ENCODE peak calls at places on chromosomes 1 and 21, in seven cellular contexts. T is GM20000, F is foreskin fibroblast, Q is BJ, P is pancreas, H is AG10803, C is AG04450. R is an unnamed sample.

GRCh38 chr1:92989253-92989652 is 28.0 kb upstream of the DIPK1A start:
- DNase-seq in T (no peak), F (no peak), Q (no peak), P (no peak), H (no peak), C (no peak), R (no peak)

GRCh38 chr1:57131701-57132394 is 166.0 kb upstream of the C8B start:
- DNase-seq in T (no peak), F (peak; percentile 3), Q (no peak), P (no peak), H (peak; percentile 74), C (no peak), R (no peak)

GRCh38 chr1:64864018-64864945 is 102.1 kb downstream of the JAK1 start:
- DNase-seq in T (peak; percentile 82), F (no peak), Q (no peak), P (no peak), H (no peak), C (no peak), R (peak; percentile 84)

GRCh38 chr1:63622847-63623566 is 29.8 kb downstream of the PGM1 start:
- DNase-seq in T (no peak), F (no peak), Q (no peak), P (no peak), H (no peak), C (no peak), R (no peak)

GRCh38 chr1:185719021-185719420 is 15.2 kb upstream of the HMCN1 start:
- DNase-seq in T (no peak), F (peak; percentile 96), Q (peak; percentile 86), P (no peak), H (peak; percentile 97), C (peak; percentile 36), R (no peak)

GRCh38 chr1:16178596-16179497 is 23.0 kb upstream of the EPHA2 start:
- DNase-seq in T (no peak), F (no peak), Q (no peak), P (no peak), H (no peak), C (no peak), R (no peak)

GRCh38 chr1:89630046-89630445 is 2.9 kb upstream of the LRRC8C start:
- DNase-seq in T (no peak), F (no peak), Q (no peak), P (no peak), H (no peak), C (no peak), R (no peak)

GRCh38 chr1:81695741-81696140 is 105.0 kb upstream of the ADGRL2 start:
- DNase-seq in T (no peak), F (peak; percentile 83), Q (no peak), P (no peak), H (peak; percentile 90), C (no peak), R (no peak)

GRCh38 chr1:25524568-25525359 is 18.6 kb upstream of the LDLRAP1 start:
- DNase-seq in T (no peak), F (no peak), Q (no peak), P (no peak), H (no peak), C (no peak), R (no peak)

GRCh38 chr21:34857874-34858273 is 189.1 kb downstream of the CLIC6 start:
- DNase-seq in T (no peak), F (no peak), Q (no peak), P (no peak), H (no peak), C (no peak), R (no peak)
- TF ChIP-seq CTCF in T (no peak), F (peak; percentile 24), Q (peak; percentile 43), P (no peak), H (peak; percentile 32), C (peak; percentile 39), R (no peak)

GRCh38 chr1:102595106-102595505 is 513.2 kb downstream of the COL11A1 start:
- DNase-seq in T (no peak), F (no peak), Q (no peak), P (no peak), H (no peak), C (no peak), R (no peak)
- TF ChIP-seq CTCF in T (no peak), F (no peak), Q (no peak), P (no peak), H (no peak), C (no peak), R (no peak)

DNA sequence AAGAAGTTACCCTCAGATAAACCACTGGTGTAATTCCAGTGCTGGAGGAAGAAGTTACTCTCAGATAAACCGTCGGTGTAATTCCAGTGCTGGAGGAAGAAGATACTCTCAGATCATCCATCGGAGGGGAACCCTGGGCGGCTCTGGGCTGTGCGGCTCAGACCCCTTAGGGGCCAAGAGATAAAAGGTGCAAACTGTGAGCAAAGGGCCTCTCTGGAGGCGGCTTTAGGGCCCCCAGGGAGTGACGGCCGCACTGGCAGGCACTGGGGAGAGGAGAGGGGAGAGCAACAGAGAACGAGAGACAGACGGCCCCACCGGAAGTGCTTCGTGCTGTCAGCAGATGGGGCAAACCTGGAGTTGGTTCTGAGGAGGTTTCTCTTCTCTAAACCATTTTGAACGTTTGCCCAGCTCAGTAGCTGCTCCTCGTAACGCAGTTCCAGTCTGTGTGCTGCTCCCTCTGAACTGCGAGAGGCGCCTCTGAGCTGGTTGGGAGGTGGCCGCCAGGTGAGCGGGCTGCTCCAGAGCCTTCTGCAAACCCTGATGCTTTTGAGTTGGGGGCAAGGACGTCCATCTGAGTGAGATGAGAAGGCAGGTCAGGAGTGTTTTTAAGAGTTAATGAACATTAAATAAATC is 62.6 kb upstream of the COL6A1 start:
- DNase-seq in T (no peak), F (no peak), Q (no peak), P (no peak), H (no peak), C (no peak), R (no peak)
- TF ChIP-seq CTCF in T (no peak), F (no peak), Q (no peak), P (no peak), H (no peak), C (no peak), R (no peak)

DNA sequence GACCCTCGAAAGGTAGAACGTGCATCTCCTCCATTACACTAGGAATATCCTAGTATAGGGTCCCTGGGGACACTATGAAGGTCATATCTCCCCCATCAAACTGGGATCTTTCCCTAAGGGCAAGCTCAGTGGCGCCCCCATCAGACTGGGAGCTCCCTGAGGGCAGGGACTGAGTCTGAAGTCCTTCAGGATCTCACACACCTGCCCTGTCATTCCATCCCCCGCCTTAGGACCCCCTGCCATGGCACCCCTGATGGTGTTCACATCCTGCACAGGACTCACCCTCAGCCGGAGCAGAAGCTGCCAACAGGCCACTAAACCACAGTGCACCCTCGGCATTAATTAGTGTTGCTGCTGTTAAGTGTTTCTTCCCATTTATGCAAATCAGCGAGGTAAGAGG is 50.4 kb downstream of the IGSF21 start:
- DNase-seq in T (no peak), F (no peak), Q (no peak), P (no peak), H (no peak), C (no peak), R (no peak)
- TF ChIP-seq CTCF in T (no peak), F (no peak), Q (no peak), P (no peak), H (no peak), C (no peak), R (no peak)

GRCh38 chr1:170967042-170967910 is 31.9 kb downstream of the MROH9 start:
- DNase-seq in T (peak; percentile 7), F (peak; percentile 76), Q (peak; percentile 19), P (no peak), H (peak; percentile 54), C (peak; percentile 23), R (peak; percentile 23)
- TF ChIP-seq CTCF in T (no peak), F (peak; percentile 50), Q (peak; percentile 72), P (peak; percentile 44), H (peak; percentile 82), C (peak; percentile 72), R (peak; percentile 38)

GRCh38 chr21:24727803-24728425 is 879.4 kb downstream of the MRPL39 start:
- DNase-seq in T (no peak), F (no peak), Q (no peak), P (no peak), H (no peak), C (peak; percentile 23), R (no peak)
- TF ChIP-seq CTCF in T (no peak), F (no peak), Q (no peak), P (no peak), H (no peak), C (peak; percentile 18), R (no peak)

DNA sequence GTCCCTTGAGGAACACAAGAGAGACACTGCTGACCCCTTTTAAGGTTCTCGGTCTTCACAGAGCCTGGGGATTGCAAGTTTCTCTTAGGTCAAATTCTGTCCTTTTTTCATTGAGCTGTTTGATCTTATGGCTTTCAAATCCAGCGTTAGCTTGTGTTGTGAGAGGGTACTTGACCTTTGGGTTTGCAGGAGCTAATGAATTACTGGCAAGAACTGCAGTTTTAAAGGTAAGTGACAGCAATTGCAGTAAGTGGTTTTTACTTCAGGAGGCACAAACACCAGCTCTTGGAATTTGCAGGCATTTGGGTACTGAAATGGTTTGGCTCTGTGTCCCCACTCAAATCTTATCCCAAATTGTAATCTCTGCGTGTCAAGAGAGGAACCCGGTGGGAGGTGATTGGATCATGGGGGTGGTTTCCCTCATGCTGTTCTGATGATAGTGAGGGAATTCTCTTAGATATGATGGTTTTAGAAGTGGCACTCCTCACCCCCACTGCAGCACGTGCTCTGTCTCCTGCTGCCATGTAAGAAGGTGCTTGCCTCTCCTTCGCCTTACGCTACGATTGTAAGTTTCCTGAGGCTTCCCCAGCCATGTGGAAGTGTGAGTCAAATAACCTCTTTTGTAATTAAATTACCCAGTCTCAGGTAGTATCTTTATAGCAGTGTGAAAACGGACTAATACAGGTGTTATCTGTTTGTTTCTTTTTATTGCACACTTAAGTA is 134.5 kb upstream of the LYPLAL1 start:
- DNase-seq in T (no peak), F (no peak), Q (no peak), P (no peak), H (no peak), C (no peak), R (no peak)
- TF ChIP-seq CTCF in T (no peak), F (no peak), Q (no peak), P (no peak), H (no peak), C (no peak), R (no peak)

R was measured in GM10248.